ENCODE peak calls at places on chromosomes 2 and 18, in seven cellular contexts. G is MM.1S, P is AG09319, K is psoas muscle, D is IMR-90, C is RWPE1, R is neural crest cell. W is an unnamed sample.

GRCh38 chr2:235914756-235915155 is 253.4 kb downstream of the GBX2 start:
- DNase-seq in P (no peak), G (no peak), R (no peak), K (no peak), D (no peak), C (no peak), W (no peak)

GRCh38 chr2:124323321-124323720 is 298.2 kb downstream of the CNTNAP5 start:
- DNase-seq in R (no peak), C (peak), D (no peak), K (no peak), G (no peak), P (no peak), W (peak)

GRCh38 chr2:15941970-15942710 is 1.8 kb downstream of the MYCN start:
- DNase-seq in P (no peak), K (peak), D (no peak), R (peak), G (no peak), C (no peak), W (no peak)

GRCh38 chr18:73742959-73743358 is 404.7 kb downstream of the FBXO15 start:
- DNase-seq in C (no peak), R (no peak), G (no peak), P (no peak), D (peak), K (no peak), W (no peak)

GRCh38 chr2:105677901-105678300 is 66.8 kb upstream of the NCK2 start:
- DNase-seq in G (no peak), P (no peak), D (no peak), R (no peak), K (no peak), C (no peak), W (no peak)

GRCh38 chr2:216695401-216695821 is at the start of gene IGFBP5:
- DNase-seq in K (peak), D (peak), C (no peak), R (peak), P (peak), G (no peak), W (peak)

GRCh38 chr2:9143264-9143815 is 63.3 kb upstream of the ASAP2 start:
- DNase-seq in G (no peak), R (no peak), P (no peak), D (no peak), C (no peak), K (no peak), W (no peak)

GRCh38 chr2:71589763-71590162 is 136.4 kb downstream of the DYSF start:
- DNase-seq in K (no peak), C (no peak), D (no peak), P (no peak), G (no peak), R (no peak), W (no peak)

GRCh38 chr2:104523921-104524320 is 330.0 kb upstream of the POU3F3 start:
- DNase-seq in C (no peak), P (no peak), K (no peak), D (no peak), R (no peak), G (no peak), W (peak)

GRCh38 chr18:43719264-43719795 is 442.0 kb upstream of the SYT4 start:
- DNase-seq in C (no peak), D (no peak), P (no peak), R (no peak), K (no peak), G (no peak), W (no peak)

GRCh38 chr18:79805926-79806487 is 8.3 kb downstream of the KCNG2 start:
- DNase-seq in G (no peak), K (no peak), P (no peak), R (no peak), C (no peak), D (no peak), W (no peak)

GRCh38 chr2:223026357-223027110 is 25.5 kb upstream of the KCNE4 start:
- DNase-seq in G (no peak), K (no peak), P (no peak), R (no peak), C (no peak), D (peak), W (no peak)

GRCh38 chr2:69742170-69742952 is 427 bp downstream of the ANXA4 start:
- DNase-seq in G (no peak), R (no peak), P (no peak), D (peak), C (peak), K (peak), W (peak)

GRCh38 chr2:98757904-98758421 is 27.0 kb upstream of the MGAT4A start:
- DNase-seq in D (peak), R (no peak), K (peak), C (peak), P (peak), G (no peak), W (peak)

GRCh38 chr2:21500546-21500945 is 376.8 kb downstream of the TDRD15 start:
- DNase-seq in D (peak), R (no peak), K (no peak), C (no peak), P (no peak), G (no peak), W (no peak)

GRCh38 chr2:71796174-71796592 is 342.8 kb downstream of the DYSF start:
- DNase-seq in D (peak), C (peak), G (no peak), P (no peak), R (no peak), K (no peak), W (no peak)

GRCh38 chr2:226664140-226664539 is 135.5 kb downstream of the IRS1 start:
- DNase-seq in C (no peak), G (no peak), P (no peak), D (no peak), K (no peak), R (no peak), W (peak)

GRCh38 chr2:153388246-153388645 is 90.3 kb downstream of the RPRM start:
- DNase-seq in G (no peak), R (no peak), P (no peak), K (no peak), C (no peak), D (no peak), W (no peak)

GRCh38 chr18:46502444-46502843 is 154.6 kb downstream of the LOXHD1 start:
- DNase-seq in G (peak), P (no peak), C (peak), D (peak), R (peak), K (no peak), W (peak)

GRCh38 chr2:55137024-55137958 is 87.0 kb upstream of the RTN4 start:
- DNase-seq in G (no peak), P (no peak), D (no peak), K (no peak), C (no peak), R (no peak), W (no peak)

GRCh38 chr2:73987109-73987947 is 2.6 kb downstream of the TET3 start:
- DNase-seq in G (no peak), R (peak), C (no peak), P (no peak), K (peak), D (peak), W (no peak)

GRCh38 chr2:47313141-47313691 is 89.7 kb upstream of the MSH2 start:
- DNase-seq in R (no peak), P (no peak), D (no peak), K (no peak), C (peak), G (no peak), W (peak)

GRCh38 chr2:142020368-142020767 is 110.4 kb downstream of the LRP1B start:
- DNase-seq in G (no peak), D (no peak), P (no peak), C (no peak), K (no peak), R (no peak), W (no peak)

GRCh38 chr18:68713791-68714190 is 1.1 kb downstream of the TMX3 start:
- DNase-seq in P (no peak), C (no peak), K (no peak), G (no peak), D (no peak), R (no peak), W (peak)

GRCh38 chr2:219530048-219530963 is 13.3 kb downstream of the CHPF start:
- DNase-seq in P (peak), K (peak), R (peak), D (peak), G (peak), C (peak), W (peak)

GRCh38 chr2:125296742-125297141 is 1271.7 kb downstream of the CNTNAP5 start:
- DNase-seq in K (no peak), P (no peak), C (no peak), D (no peak), G (no peak), R (no peak), W (no peak)

GRCh38 chr2:229882583-229882982 is 39.2 kb downstream of the TRIP12 start:
- DNase-seq in D (no peak), R (no peak), K (no peak), C (no peak), G (no peak), P (no peak), W (no peak)

GRCh38 chr18:62420151-62420512 is 95.0 kb downstream of the TNFRSF11A start:
- DNase-seq in C (no peak), P (no peak), K (no peak), D (peak), G (no peak), R (no peak), W (peak)

GRCh38 chr18:59961086-59961485 is 61.3 kb downstream of the PMAIP1 start:
- DNase-seq in D (no peak), G (no peak), C (no peak), R (no peak), K (no peak), P (no peak), W (no peak)

GRCh38 chr2:160407393-160408204 is 86.0 kb downstream of the RBMS1 start:
- DNase-seq in P (no peak), D (peak), G (peak), K (peak), R (peak), C (peak), W (peak)

GRCh38 chr2:5290911-5291546 is 401.2 kb upstream of the SOX11 start:
- DNase-seq in D (no peak), C (no peak), R (no peak), K (no peak), P (no peak), G (no peak), W (peak)

GRCh38 chr18:48929951-48930713 is 20.6 kb downstream of the SMAD7 start:
- DNase-seq in C (no peak), G (no peak), D (peak), K (no peak), P (no peak), R (no peak), W (no peak)
- TF ChIP-seq CTCF in C (no peak), G (no peak), D (no peak), K (no peak), P (no peak), R (no peak), W (no peak)

GRCh38 chr2:112962308-112963175 is 15.3 kb upstream of the IL36G start:
- DNase-seq in G (peak), P (no peak), D (no peak), K (no peak), R (no peak), C (no peak), W (no peak)

GRCh38 chr2:112958428-112959108 is 19.2 kb upstream of the IL36G start:
- DNase-seq in P (peak), G (peak), D (peak), R (peak), K (no peak), C (peak), W (peak)

GRCh38 chr2:112957511-112957910 is 20.3 kb upstream of the IL36G start:
- DNase-seq in K (no peak), C (no peak), R (no peak), D (no peak), G (no peak), P (no peak), W (no peak)

GRCh38 chr2:112959109-112959591 is 18.7 kb upstream of the IL36G start:
- DNase-seq in P (no peak), C (no peak), D (no peak), R (no peak), G (no peak), K (no peak), W (no peak)

GRCh38 chr2:112960230-112960825 is 17.5 kb upstream of the IL36G start:
- DNase-seq in G (no peak), P (no peak), C (no peak), R (no peak), K (no peak), D (no peak), W (no peak)
- TF ChIP-seq CTCF in G (peak), P (no peak), C (no peak), R (no peak), K (no peak), D (no peak), W (no peak)

GRCh38 chr18:77135339-77136075 is 2.9 kb upstream of the MBP start:
- DNase-seq in D (no peak), R (no peak), K (no peak), G (no peak), P (no peak), C (no peak), W (no peak)

GRCh38 chr18:77132369-77133050 is at the start of gene MBP:
- DNase-seq in P (no peak), G (peak), D (no peak), K (peak), R (peak), C (peak), W (peak)

GRCh38 chr18:77134611-77135010 is 2.0 kb upstream of the MBP start:
- DNase-seq in K (no peak), G (no peak), C (no peak), P (no peak), R (no peak), D (no peak), W (no peak)

GRCh38 chr18:77133051-77133919 is 702 bp upstream of the MBP start:
- DNase-seq in G (no peak), D (no peak), P (no peak), K (peak), C (no peak), R (no peak), W (no peak)

DNA sequence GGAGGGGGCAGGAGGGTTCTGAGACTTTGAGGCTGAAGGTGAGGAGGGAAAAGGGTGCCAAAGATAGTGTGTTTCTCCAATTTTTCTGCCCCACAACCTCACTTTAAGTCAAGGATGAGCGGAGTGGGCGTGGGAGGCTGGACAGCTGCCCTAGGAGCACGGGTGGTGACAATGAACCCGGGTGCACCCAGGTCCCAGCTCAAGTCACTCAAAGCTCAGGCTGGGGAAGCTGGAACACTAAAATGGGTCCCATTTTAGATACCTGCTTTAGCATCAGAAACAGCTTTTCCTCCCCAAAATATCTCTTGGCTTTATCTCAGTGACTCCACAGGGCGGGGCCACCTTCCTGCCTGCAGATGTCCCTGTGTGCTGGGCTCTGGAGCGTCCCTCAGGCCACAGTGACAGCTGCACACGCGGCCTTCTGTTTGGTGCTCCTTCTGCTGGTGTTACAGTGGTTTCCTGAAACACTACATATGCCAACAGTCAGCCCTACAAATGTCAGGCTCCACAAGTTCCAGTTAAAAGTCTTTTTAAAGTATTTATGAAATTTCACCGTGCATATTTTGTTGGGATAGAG is 1.4 kb upstream of the MBP start:
- DNase-seq in P (no peak), C (no peak), K (peak), R (no peak), G (no peak), D (no peak), W (no peak)
- TF ChIP-seq CTCF in P (no peak), C (no peak), K (peak), R (no peak), G (no peak), D (no peak), W (no peak)

GRCh38 chr2:33529771-33530481 is 53.5 kb downstream of the RASGRP3 start:
- DNase-seq in C (peak), K (no peak), P (peak), R (no peak), D (peak), G (no peak), W (peak)
- TF ChIP-seq CTCF in C (no peak), K (no peak), P (peak), R (no peak), D (peak), G (no peak), W (no peak)

GRCh38 chr2:188524519-188525113 is 232.9 kb downstream of the GULP1 start:
- DNase-seq in R (peak), P (peak), D (peak), G (peak), C (peak), K (no peak), W (peak)
- TF ChIP-seq CTCF in R (peak), P (peak), D (peak), G (peak), C (peak), K (peak), W (peak)

W was measured in MCF 10A.